ENCODE peak calls at places on chromosomes 3 and 15, in four cellular contexts. Q, D, X and K are unnamed samples.

GRCh38 chr15:83082730-83083386 is 15.8 kb upstream of the BTBD1 start:
- DNase-seq in D (no peak), X (no peak), Q (no peak), K (no peak)

GRCh38 chr3:27721717-27722564 is at the start of gene EOMES:
- DNase-seq in D (no peak), Q (peak), X (no peak), K (peak)

GRCh38 chr15:41104234-41104633 is 11.8 kb downstream of the INO80 start:
- DNase-seq in Q (no peak), X (no peak), D (no peak), K (no peak)

GRCh38 chr15:87209891-87210649 is 1046.5 kb downstream of the NTRK3 start:
- DNase-seq in X (no peak), Q (no peak), D (no peak), K (no peak)

GRCh38 chr3:11288786-11289637 is 16.8 kb downstream of the ATG7 start:
- DNase-seq in D (no peak), X (no peak), Q (peak), K (peak)

GRCh38 chr15:42511010-42511396 is 15.6 kb downstream of the SNAP23 start:
- DNase-seq in Q (no peak), D (no peak), X (no peak), K (no peak)

GRCh38 chr3:50260027-50260941 is 8.7 kb upstream of the SEMA3B start:
- DNase-seq in D (peak), X (peak), Q (peak), K (peak)

GRCh38 chr15:91625506-91625905 is 228.0 kb upstream of the SLCO3A1 start:
- DNase-seq in X (no peak), D (no peak), Q (no peak), K (no peak)

GRCh38 chr3:148643389-148643840 is 54.3 kb upstream of the AGTR1 start:
- DNase-seq in D (no peak), X (peak), Q (no peak), K (no peak)

GRCh38 chr15:73765778-73766177 is 12.6 kb upstream of the INSYN1 start:
- DNase-seq in X (no peak), Q (no peak), D (no peak), K (no peak)

GRCh38 chr15:84835661-84836384 is 18.7 kb downstream of the ALPK3 start:
- DNase-seq in X (no peak), Q (no peak), D (no peak), K (no peak)

GRCh38 chr3:75242012-75242411 is 422.1 kb upstream of the FRG2C start:
- DNase-seq in X (no peak), Q (no peak), D (no peak), K (no peak)

GRCh38 chr3:32448686-32449474 is 53.8 kb downstream of the CMTM6 start:
- DNase-seq in Q (no peak), D (no peak), X (no peak), K (no peak)

GRCh38 chr15:27492021-27492621 is 521.1 kb downstream of the GABRG3 start:
- DNase-seq in X (no peak), D (no peak), Q (no peak), K (no peak)

GRCh38 chr3:127734754-127735473 is 62.2 kb downstream of the ABTB1 start:
- DNase-seq in Q (no peak), D (no peak), X (no peak), K (no peak)

GRCh38 chr3:126567696-126568438 is 9.1 kb upstream of the C3orf22 start:
- DNase-seq in X (no peak), D (no peak), Q (no peak), K (peak)

GRCh38 chr15:52093539-52094502 is 18.8 kb downstream of the BCL2L10 start:
- DNase-seq in X (peak), Q (no peak), D (no peak), K (no peak)

GRCh38 chr3:80677796-80678195 is 910.0 kb upstream of the ROBO1 start:
- DNase-seq in D (no peak), Q (no peak), X (no peak), K (no peak)

GRCh38 chr3:43296565-43296964 is 10.2 kb downstream of the SNRK start:
- DNase-seq in X (no peak), D (no peak), Q (peak), K (peak)

GRCh38 chr15:92979011-92979701 is 79.0 kb downstream of the CHD2 start:
- DNase-seq in D (no peak), Q (no peak), X (no peak), K (no peak)

GRCh38 chr3:172766718-172767405 is 16.3 kb downstream of the ECT2 start:
- DNase-seq in D (no peak), Q (no peak), X (no peak), K (no peak)

GRCh38 chr3:30473374-30474051 is 132.9 kb upstream of the TGFBR2 start:
- DNase-seq in X (peak), D (no peak), Q (no peak), K (no peak)

GRCh38 chr3:87287025-87287424 is 10.6 kb upstream of the POU1F1 start:
- DNase-seq in Q (no peak), X (no peak), D (no peak), K (no peak)

DNA sequence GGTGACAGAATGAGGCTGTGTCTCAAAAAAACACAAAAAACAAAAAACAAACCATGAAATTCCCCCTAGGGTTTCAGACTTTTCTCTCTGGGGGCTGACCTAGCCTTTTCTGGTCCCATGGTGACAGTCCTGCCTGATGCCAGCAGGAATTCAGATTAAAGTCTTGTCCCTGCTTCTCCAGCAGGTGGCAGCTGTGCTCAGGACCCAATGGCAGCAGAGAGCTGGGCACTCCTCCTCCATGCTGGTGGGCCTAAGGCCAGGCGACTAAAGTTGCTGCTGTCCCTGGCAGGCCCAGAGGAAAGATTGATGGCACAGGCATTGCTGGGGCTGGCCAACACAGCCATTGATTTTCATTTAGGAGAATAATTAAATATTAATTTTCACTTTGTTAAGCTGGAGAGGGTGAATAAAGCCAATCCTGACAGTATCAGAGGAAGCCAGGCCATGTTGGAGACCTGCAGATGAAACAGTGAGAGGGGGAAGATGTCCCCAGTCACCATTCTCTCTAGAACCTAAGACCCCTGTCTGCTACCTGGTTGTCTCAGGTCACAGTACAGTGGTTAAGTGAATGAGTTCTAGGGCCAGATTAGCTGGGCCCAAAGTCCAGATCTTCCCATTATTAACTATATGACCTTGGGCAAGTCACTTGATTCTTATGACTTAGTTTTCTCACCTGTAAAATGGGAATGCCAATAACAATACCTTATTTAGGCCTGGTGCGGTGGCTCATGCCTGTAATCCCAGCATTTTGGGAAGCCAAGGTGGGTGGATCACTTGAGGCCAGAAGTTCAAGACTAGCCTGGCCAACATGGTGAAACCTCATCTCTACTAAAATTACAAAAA is 7.1 kb downstream of the CELF6 start:
- DNase-seq in Q (peak), D (peak), X (peak), K (peak)
- TF ChIP-seq CTCF in Q (peak), D (peak), X (peak), K (peak)

DNA sequence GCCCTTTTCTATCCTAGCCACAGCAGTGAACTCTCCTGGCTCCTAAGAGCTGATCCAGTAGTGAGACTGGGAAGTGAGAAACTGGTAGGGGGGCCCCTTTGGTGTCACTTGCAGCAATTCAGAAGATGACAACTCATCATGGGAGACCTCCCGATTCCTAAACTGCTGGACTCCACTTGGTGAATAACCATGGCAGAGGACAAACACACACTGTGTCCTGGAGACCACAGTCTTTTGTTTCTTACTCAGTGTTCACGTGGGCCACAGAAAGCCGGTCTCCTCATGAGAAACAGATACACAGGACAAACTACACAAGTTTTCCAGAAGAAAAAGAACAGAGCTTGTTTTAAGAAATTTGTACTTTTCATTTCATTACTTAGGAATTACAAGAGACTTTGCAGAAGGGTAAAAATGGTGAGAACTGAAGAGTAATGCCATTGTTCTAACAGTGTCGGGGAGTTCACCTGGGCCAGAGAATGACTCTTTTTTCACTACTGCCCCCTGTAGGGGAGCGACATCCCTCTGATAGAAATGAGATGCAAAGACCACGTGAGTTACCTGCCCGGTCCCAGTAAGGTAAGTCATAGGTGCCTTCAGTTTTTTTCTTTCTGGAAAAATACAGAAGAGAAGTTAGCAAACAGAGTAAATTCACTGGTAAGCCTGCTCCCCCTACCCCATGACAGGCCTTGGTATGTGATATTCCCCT is 38.1 kb downstream of the ST3GAL6 start:
- DNase-seq in Q (no peak), X (no peak), D (no peak), K (no peak)
- TF ChIP-seq CTCF in Q (peak), X (no peak), D (no peak), K (no peak)

DNA sequence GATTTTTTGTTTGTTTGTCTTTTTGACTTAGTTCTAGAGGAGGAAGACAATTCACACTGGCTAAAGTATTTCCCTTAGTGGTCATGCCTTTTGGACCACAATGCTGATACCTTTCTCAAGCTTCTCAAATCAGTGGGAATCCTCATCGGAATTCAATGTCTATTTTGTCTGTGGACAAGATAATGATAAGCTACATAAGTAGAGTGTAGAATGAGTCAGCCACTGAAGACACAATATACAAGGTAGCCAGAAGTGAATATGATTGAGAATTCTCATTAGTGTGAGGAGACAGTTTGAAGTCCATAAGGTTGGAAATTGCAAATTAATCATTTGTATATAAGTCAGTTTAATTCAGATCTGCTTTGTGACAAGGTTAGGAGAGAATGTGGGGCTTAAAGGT is 4.1 kb downstream of the ARPP21 start:
- DNase-seq in D (no peak), Q (no peak), X (no peak), K (no peak)
- TF ChIP-seq CTCF in D (no peak), Q (no peak), X (no peak), K (no peak)

DNA sequence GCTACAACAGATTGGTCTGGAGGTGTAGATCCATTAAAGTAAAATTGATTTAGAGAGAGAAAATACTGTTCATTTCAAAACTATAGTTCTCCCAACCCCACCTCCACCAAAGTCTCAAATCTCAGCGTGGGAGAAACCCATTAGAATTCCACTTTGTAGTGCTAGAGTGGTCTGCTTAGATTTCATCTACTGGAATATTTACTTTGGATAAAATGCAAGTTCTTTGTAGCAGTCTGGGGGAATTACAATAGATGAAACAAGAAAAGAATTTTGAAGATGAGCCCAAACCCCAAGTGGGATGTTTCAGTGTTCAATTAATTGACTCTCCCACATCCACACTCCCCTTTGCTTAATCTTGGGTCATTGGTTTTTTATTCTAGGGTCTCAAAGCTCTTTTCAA is 97.9 kb downstream of the RPL22L1 start:
- DNase-seq in X (no peak), D (no peak), Q (no peak), K (no peak)
- TF ChIP-seq CTCF in X (no peak), D (no peak), Q (no peak), K (no peak)

GRCh38 chr3:18445421-18446066 is 20.4 kb upstream of the SATB1 start:
- DNase-seq in Q (peak), X (no peak), D (peak), K (peak)
- TF ChIP-seq CTCF in Q (no peak), X (no peak), D (no peak), K (no peak)